ENCODE peak calls at places on chromosome 20, in ten cellular contexts. D is IMR-90; X is NCI-H1092; V is ELF-1; B is naive thymus-derived CD8-positive, alpha-beta T cell; F is ascending aorta; J is fibroblast of pulmonary artery; M is cardiac fibroblast; Z is tibial artery; N is germinal center. G is an unnamed sample.

GRCh38 chr20:57244221-57244585 is 22.2 kb downstream of the BMP7 start:
- DNase-seq in B (no peak), M (no peak), D (no peak), Z (no peak), F (no peak), N (no peak), V (no peak), J (no peak), X (no peak), G (no peak)

GRCh38 chr20:1805161-1805581 is 90.0 kb upstream of the SIRPA start:
- DNase-seq in M (no peak), Z (no peak), D (no peak), X (no peak), N (no peak), J (no peak), F (no peak), B (no peak), V (peak), G (no peak)

GRCh38 chr20:42361402-42361801 is 743.2 kb upstream of the CHD6 start:
- DNase-seq in B (no peak), V (no peak), Z (no peak), D (no peak), N (peak), J (no peak), M (no peak), F (no peak), X (no peak), G (no peak)

GRCh38 chr20:62172666-62173065 is 10.2 kb upstream of the MTG2 start:
- DNase-seq in N (no peak), J (no peak), B (no peak), Z (no peak), V (no peak), M (no peak), F (no peak), D (no peak), X (no peak), G (no peak)

GRCh38 chr20:4920655-4921054 is 80.7 kb downstream of the SLC23A2 start:
- DNase-seq in J (no peak), V (no peak), F (no peak), M (no peak), D (no peak), B (no peak), X (no peak), Z (no peak), N (no peak), G (no peak)

GRCh38 chr20:40331699-40332098 is 357.3 kb downstream of the MAFB start:
- DNase-seq in B (no peak), J (no peak), Z (no peak), M (peak), V (no peak), N (no peak), X (peak), D (no peak), F (no peak), G (no peak)

GRCh38 chr20:47348539-47349142 is 7.9 kb downstream of the ZMYND8 start:
- DNase-seq in D (no peak), N (peak), X (no peak), Z (no peak), B (no peak), M (no peak), F (no peak), V (no peak), J (peak), G (no peak)

GRCh38 chr20:25195962-25196700 is 619 bp downstream of the ENTPD6 start:
- DNase-seq in X (no peak), V (peak), J (no peak), B (no peak), D (peak), F (no peak), Z (no peak), M (peak), N (peak), G (peak)

GRCh38 chr20:36959242-36959641 is 7.7 kb upstream of the SAMHD1 start:
- DNase-seq in M (no peak), J (no peak), B (no peak), V (no peak), Z (no peak), F (no peak), N (no peak), X (no peak), D (peak), G (no peak)

GRCh38 chr20:16273812-16274560 is 299.3 kb downstream of the KIF16B start:
- DNase-seq in J (no peak), N (no peak), M (no peak), F (no peak), Z (no peak), V (no peak), X (no peak), D (no peak), B (no peak), G (no peak)

GRCh38 chr20:45798935-45799642 is 7.3 kb downstream of the DNTTIP1 start:
- DNase-seq in X (peak), J (peak), M (peak), B (peak), D (peak), V (peak), Z (peak), F (no peak), N (peak), G (peak)

GRCh38 chr20:51758978-51759544 is 9.1 kb downstream of the ATP9A start:
- DNase-seq in Z (peak), J (no peak), F (no peak), M (peak), N (no peak), X (no peak), B (no peak), D (no peak), V (no peak), G (no peak)

GRCh38 chr20:8656335-8656734 is 412.6 kb upstream of the PLCB4 start:
- DNase-seq in F (no peak), N (no peak), D (no peak), Z (no peak), M (peak), J (peak), B (no peak), V (no peak), X (no peak), G (peak)

GRCh38 chr20:58623579-58624473 is 27.3 kb upstream of the STX16 start:
- DNase-seq in Z (peak), V (peak), N (no peak), M (peak), B (no peak), D (peak), F (no peak), X (no peak), J (peak), G (peak)

GRCh38 chr20:36447101-36447500 is 94.2 kb upstream of the MYL9 start:
- DNase-seq in X (no peak), M (no peak), V (peak), D (no peak), B (no peak), F (no peak), Z (no peak), J (no peak), N (no peak), G (no peak)

GRCh38 chr20:37543828-37544227 is 16.2 kb upstream of the BLCAP start:
- DNase-seq in D (peak), V (no peak), F (no peak), N (no peak), Z (no peak), M (peak), X (no peak), J (peak), B (no peak), G (peak)

GRCh38 chr20:54573838-54574237 is 98.4 kb downstream of the DOK5 start:
- DNase-seq in Z (no peak), J (peak), V (peak), F (no peak), M (peak), X (no peak), D (no peak), N (no peak), B (no peak), G (no peak)

GRCh38 chr20:36836591-36837329 is 39.2 kb upstream of the TLDC2 start:
- DNase-seq in D (peak), X (peak), V (peak), B (no peak), M (peak), Z (no peak), F (no peak), J (peak), N (peak), G (peak)

GRCh38 chr20:45342863-45343444 is 5.3 kb downstream of the SDC4 start:
- DNase-seq in N (no peak), J (no peak), M (no peak), B (no peak), X (no peak), Z (peak), V (peak), F (no peak), D (no peak), G (no peak)

GRCh38 chr20:44946266-44946852 is 13.8 kb downstream of the TOMM34 start:
- DNase-seq in X (no peak), B (no peak), M (no peak), D (peak), V (no peak), J (no peak), Z (no peak), F (no peak), N (no peak), G (no peak)

GRCh38 chr20:8018928-8019177 is 708 bp downstream of the TMX4 start:
- DNase-seq in Z (no peak), M (peak), N (no peak), V (no peak), B (no peak), F (no peak), J (peak), X (peak), D (peak), G (no peak)

GRCh38 chr20:44969320-44969879 is 3.1 kb downstream of the STK4 start:
- DNase-seq in V (no peak), Z (no peak), D (no peak), X (no peak), B (peak), F (no peak), J (no peak), M (no peak), N (no peak), G (peak)

GRCh38 chr20:24745617-24746350 is 203.3 kb upstream of the CST7 start:
- DNase-seq in N (no peak), B (no peak), Z (no peak), F (no peak), J (no peak), M (no peak), V (no peak), D (no peak), X (no peak), G (no peak)

GRCh38 chr20:63561624-63562396 is 7.9 kb downstream of the FNDC11 start:
- DNase-seq in B (no peak), J (no peak), X (no peak), Z (no peak), N (no peak), M (no peak), V (no peak), F (no peak), D (no peak), G (no peak)

GRCh38 chr20:45758096-45758495 is 33.6 kb downstream of the WFDC3 start:
- DNase-seq in X (no peak), Z (no peak), D (no peak), J (no peak), F (no peak), N (no peak), B (no peak), V (no peak), M (no peak), G (no peak)

GRCh38 chr20:43255877-43256276 is 66.2 kb upstream of the PTPRT start:
- DNase-seq in B (no peak), M (no peak), X (no peak), J (no peak), D (no peak), Z (no peak), F (no peak), N (no peak), V (no peak), G (no peak)

GRCh38 chr20:57089701-57090144 is 176.7 kb downstream of the BMP7 start:
- DNase-seq in F (no peak), V (peak), B (peak), D (peak), M (peak), J (peak), X (peak), N (peak), Z (no peak), G (peak)

GRCh38 chr20:4997207-4997606 is 4.1 kb downstream of the SLC23A2 start:
- DNase-seq in X (no peak), F (no peak), D (peak), B (no peak), J (no peak), Z (no peak), V (no peak), M (no peak), N (no peak), G (no peak)

GRCh38 chr20:33423141-33423834 is 20.3 kb downstream of the SNTA1 start:
- DNase-seq in M (peak), D (peak), B (no peak), V (no peak), X (no peak), J (peak), F (peak), Z (peak), N (no peak), G (peak)

G was measured in brain microvascular endothelial cell.